ENCODE peak calls at places on chromosome 21, in seven cellular contexts. L is GM12878, Z is psoas muscle, S is MM.1S, V is uterus, A is heart right ventricle, T is tibial nerve. R is an unnamed sample. For H3K4me1, the result is how much of the 10 kb centered on the place peaks cover.

GRCh38 chr21:28538987-28539622 is 453.6 kb downstream of the LTN1 start:
- DNase-seq in L (no peak), Z (no peak), S (no peak), V (no peak), A (no peak), T (no peak), R (no peak)

GRCh38 chr21:18294100-18294499 is 49.5 kb downstream of the CHODL start:
- DNase-seq in L (no peak), Z (no peak), S (no peak), V (no peak), A (no peak), T (no peak), R (no peak)

GRCh38 chr21:27649323-27649722 is 682.4 kb upstream of the ADAMTS5 start:
- DNase-seq in L (no peak), Z (no peak), S (no peak), V (no peak), A (no peak), T (no peak), R (no peak)

GRCh38 chr21:14815001-14815400 is 249.8 kb downstream of the NRIP1 start:
- DNase-seq in L (no peak), Z (no peak), S (no peak), V (no peak), A (no peak), T (no peak), R (no peak)

GRCh38 chr21:39852021-39852721 is 15.1 kb upstream of the PCP4 start:
- DNase-seq in L (no peak), Z (no peak), S (no peak), V (no peak), A (no peak), T (no peak), R (no peak)

GRCh38 chr21:28944296-28944695 is 48.4 kb downstream of the LTN1 start:
- DNase-seq in L (no peak), Z (no peak), S (no peak), V (no peak), A (no peak), T (no peak), R (no peak)

GRCh38 chr21:29257701-29258100 is 41.0 kb upstream of the BACH1 start:
- DNase-seq in L (no peak), Z (no peak), S (no peak), V (no peak), A (no peak), T (no peak), R (no peak)

GRCh38 chr21:28731700-28732321 is 260.9 kb downstream of the LTN1 start:
- DNase-seq in L (no peak), Z (no peak), S (no peak), V (no peak), A (no peak), T (no peak), R (no peak)

GRCh38 chr21:20591294-20591693 is 406.9 kb upstream of the NCAM2 start:
- DNase-seq in L (no peak), Z (no peak), S (no peak), V (no peak), A (no peak), T (no peak), R (no peak)

GRCh38 chr21:27807596-27807995 is 840.7 kb upstream of the ADAMTS5 start:
- DNase-seq in L (no peak), Z (no peak), S (no peak), V (no peak), A (no peak), T (no peak), R (no peak)

GRCh38 chr21:46088189-46088588 is 9.7 kb upstream of the COL6A2 start:
- DNase-seq in L (no peak), Z (no peak), S (no peak), V (no peak), A (no peak), T (no peak), R (no peak)

GRCh38 chr21:34227386-34227852 is 136.4 kb upstream of the KCNE2 start:
- DNase-seq in L (no peak), Z (no peak), S (no peak), V (peak), A (no peak), T (no peak), R (no peak)

GRCh38 chr21:31580866-31581276 is 78.6 kb upstream of the SOD1 start:
- DNase-seq in L (peak), Z (peak), S (peak), V (peak), A (peak), T (peak), R (peak)

GRCh38 chr21:23463365-23463764 is 2143.9 kb downstream of the MRPL39 start:
- DNase-seq in L (no peak), Z (no peak), S (no peak), V (no peak), A (no peak), T (no peak), R (no peak)

GRCh38 chr21:46301759-46302158 is 15.6 kb downstream of the YBEY start:
- DNase-seq in L (no peak), Z (no peak), S (no peak), V (no peak), A (no peak), T (no peak), R (no peak)

GRCh38 chr21:45554477-45555175 is 12.4 kb upstream of the SLC19A1 start:
- DNase-seq in L (peak), Z (peak), S (peak), V (peak), A (peak), T (peak), R (peak)

GRCh38 chr21:21845901-21846396 is 847.7 kb downstream of the NCAM2 start:
- DNase-seq in L (no peak), Z (no peak), S (no peak), V (no peak), A (no peak), T (no peak), R (no peak)

GRCh38 chr21:28332796-28333195 is 659.9 kb downstream of the LTN1 start:
- DNase-seq in L (no peak), Z (no peak), S (no peak), V (no peak), A (no peak), T (no peak), R (no peak)

GRCh38 chr21:33339938-33340337 is 15.2 kb downstream of the IFNAR1 start:
- DNase-seq in L (no peak), Z (no peak), S (no peak), V (no peak), A (no peak), T (no peak), R (no peak)

GRCh38 chr21:17900990-17901385 is 81.8 kb upstream of the C21orf91 start:
- DNase-seq in L (no peak), Z (no peak), S (no peak), V (no peak), A (peak), T (no peak), R (no peak)

GRCh38 chr21:31888936-31889371 is 16.1 kb downstream of the HUNK start:
- DNase-seq in L (no peak), Z (no peak), S (no peak), V (no peak), A (no peak), T (no peak), R (no peak)

GRCh38 chr21:15028186-15028585 is 36.6 kb downstream of the NRIP1 start:
- DNase-seq in L (no peak), Z (no peak), S (no peak), V (no peak), A (no peak), T (no peak), R (no peak)

GRCh38 chr21:36436829-36437744 is 42.8 kb downstream of the CLDN14 start:
- DNase-seq in L (no peak), Z (no peak), S (no peak), V (no peak), A (no peak), T (no peak), R (no peak)

GRCh38 chr21:30434033-30434631 is 4.1 kb downstream of the KRTAP13-4 start:
- DNase-seq in L (no peak), Z (no peak), S (peak), V (no peak), A (no peak), T (no peak), R (no peak)

DNA sequence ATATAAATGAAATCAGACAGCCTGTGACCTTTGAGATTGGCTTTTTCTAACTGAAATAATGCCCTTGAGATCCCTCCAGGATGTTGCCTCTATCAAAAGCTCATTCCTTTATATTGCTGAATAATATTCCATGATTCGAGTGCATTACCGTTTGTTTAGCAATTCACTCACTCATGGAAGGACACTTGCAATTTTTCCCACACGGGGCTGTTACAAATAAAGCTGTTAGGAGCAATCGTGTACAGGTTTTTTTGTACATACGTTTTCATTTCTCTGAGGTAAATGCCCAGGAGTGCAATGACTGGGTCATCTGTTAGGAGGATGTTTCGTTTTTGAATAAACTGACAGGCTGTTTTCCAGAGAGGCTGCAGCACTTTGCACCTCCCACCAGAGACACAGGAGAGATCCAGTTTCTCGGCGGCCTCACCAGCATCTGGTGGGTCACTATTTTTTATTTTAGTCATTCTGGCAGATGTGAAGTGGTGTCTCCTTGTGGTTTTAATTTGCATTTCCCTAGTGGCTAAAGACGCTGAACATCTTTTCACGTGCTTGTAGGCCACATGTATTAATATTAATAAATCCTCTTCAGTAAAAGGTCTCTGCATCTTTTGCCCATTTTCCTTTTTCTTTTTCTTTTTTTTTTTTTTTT is 11.0 kb downstream of the PRDM15 start:
- DNase-seq in L (peak), Z (no peak), S (peak), V (no peak), A (no peak), T (no peak), R (no peak)
- H3K4me1 ChIP-seq in L (half or more), Z (under half), S (half or more), V (under half), A (under half), T (under half), R (under half)

GRCh38 chr21:35416866-35417453 is 367.9 kb upstream of the RUNX1 start:
- DNase-seq in L (no peak), Z (no peak), S (no peak), V (no peak), A (no peak), T (no peak), R (no peak)
- H3K4me1 ChIP-seq in L (under half), Z (under half), S (under half), V (under half), A (under half), T (under half), R (under half)

GRCh38 chr21:42527127-42527488 is 13.5 kb downstream of the SLC37A1 start:
- DNase-seq in L (no peak), Z (no peak), S (no peak), V (no peak), A (no peak), T (no peak), R (no peak)

GRCh38 chr21:42532466-42533181 is 19.0 kb downstream of the SLC37A1 start:
- DNase-seq in L (no peak), Z (peak), S (no peak), V (peak), A (peak), T (peak), R (peak)

GRCh38 chr21:42531771-42532170 is 18.1 kb downstream of the SLC37A1 start:
- DNase-seq in L (no peak), Z (no peak), S (no peak), V (no peak), A (no peak), T (no peak), R (no peak)

GRCh38 chr21:42527489-42528158 is 14.0 kb downstream of the SLC37A1 start:
- DNase-seq in L (peak), Z (no peak), S (peak), V (no peak), A (no peak), T (no peak), R (no peak)

GRCh38 chr21:42530167-42530518 is 16.5 kb downstream of the SLC37A1 start:
- DNase-seq in L (no peak), Z (no peak), S (no peak), V (no peak), A (no peak), T (no peak), R (no peak)
- H3K4me1 ChIP-seq in L (half or more), Z (half or more), S (under half), V (under half), A (under half), T (under half), R (under half)

GRCh38 chr21:42062543-42063022 is 8.5 kb upstream of the UMODL1 start:
- DNase-seq in L (peak), Z (no peak), S (peak), V (no peak), A (no peak), T (no peak), R (peak)
- H3K4me1 ChIP-seq in L (half or more), Z (under half), S (half or more), V (under half), A (under half), T (under half), R (under half)

GRCh38 chr21:44513389-44514217 is 26.4 kb downstream of the KRTAP10-1 start:
- DNase-seq in L (no peak), Z (no peak), S (no peak), V (no peak), A (peak), T (no peak), R (no peak)
- H3K4me1 ChIP-seq in L (under half), Z (under half), S (under half), V (under half), A (under half), T (under half), R (under half)

GRCh38 chr21:16088121-16088520 is 358.3 kb downstream of the USP25 start:
- DNase-seq in L (no peak), Z (no peak), S (no peak), V (no peak), A (no peak), T (no peak), R (no peak)
- H3K4me1 ChIP-seq in L (under half), Z (under half), S (under half), V (under half), A (under half), T (under half), R (under half)

GRCh38 chr21:37557261-37557950 is 190.8 kb downstream of the DYRK1A start:
- DNase-seq in L (peak), Z (no peak), S (peak), V (no peak), A (no peak), T (no peak), R (no peak)
- H3K4me1 ChIP-seq in L (under half), Z (under half), S (under half), V (under half), A (under half), T (under half), R (under half)

GRCh38 chr21:38758815-38759214 is 46.9 kb upstream of the ETS2 start:
- DNase-seq in L (no peak), Z (no peak), S (no peak), V (no peak), A (no peak), T (no peak), R (no peak)
- H3K4me1 ChIP-seq in L (under half), Z (under half), S (under half), V (under half), A (under half), T (under half), R (under half)